ENCODE peak calls at places on chromosomes 12 and 14, in four cellular contexts. One of them, this sample, is unnamed.

GRCh38 chr14:50319721-50320120 is 7.6 kb downstream of the DMAC2L start:
- DNase-seq in K562: no peak
- DNase-seq in GM12878: no peak
- DNase-seq in HepG2: no peak
- DNase-seq in this sample: no peak

GRCh38 chr12:26226629-26227375 is 31.4 kb downstream of the SSPN start:
- DNase-seq in K562: no peak
- DNase-seq in GM12878: no peak
- DNase-seq in HepG2: no peak
- DNase-seq in this sample: peak; percentile 84

GRCh38 chr12:2064078-2064507 is 11.3 kb downstream of the CACNA1C start:
- DNase-seq in K562: no peak
- DNase-seq in GM12878: peak; percentile 28
- DNase-seq in HepG2: no peak
- DNase-seq in this sample: no peak

GRCh38 chr12:123995023-123995422 is 22.0 kb downstream of the ZNF664 start:
- DNase-seq in K562: no peak
- DNase-seq in GM12878: no peak
- DNase-seq in HepG2: no peak
- DNase-seq in this sample: no peak

GRCh38 chr12:674272-674781 is 11.1 kb upstream of the NINJ2 start:
- DNase-seq in K562: peak; percentile 31
- DNase-seq in GM12878: peak; percentile 100
- DNase-seq in HepG2: no peak
- DNase-seq in this sample: no peak

GRCh38 chr14:94540031-94540794 is 21.0 kb upstream of the SERPINA4 start:
- DNase-seq in K562: peak; percentile 0
- DNase-seq in GM12878: no peak
- DNase-seq in HepG2: peak; percentile 69
- DNase-seq in this sample: no peak

GRCh38 chr14:37901978-37902377 is 305.7 kb upstream of the SSTR1 start:
- DNase-seq in K562: no peak
- DNase-seq in GM12878: no peak
- DNase-seq in HepG2: no peak
- DNase-seq in this sample: peak; percentile 26

GRCh38 chr12:109910969-109911348 is 10.9 kb downstream of the TCHP start:
- DNase-seq in K562: peak; percentile 75
- DNase-seq in GM12878: no peak
- DNase-seq in HepG2: peak; percentile 55
- DNase-seq in this sample: peak; percentile 93

GRCh38 chr14:103382375-103382774 is 2.8 kb upstream of the MARK3 start:
- DNase-seq in K562: no peak
- DNase-seq in GM12878: no peak
- DNase-seq in HepG2: no peak
- DNase-seq in this sample: no peak

GRCh38 chr12:28574746-28575592 is 384.7 kb downstream of the CCDC91 start:
- DNase-seq in K562: no peak
- DNase-seq in GM12878: no peak
- DNase-seq in HepG2: no peak
- DNase-seq in this sample: no peak

GRCh38 chr14:76948213-76948947 is 80.1 kb downstream of the IRF2BPL start:
- DNase-seq in K562: no peak
- DNase-seq in GM12878: no peak
- DNase-seq in HepG2: peak; percentile 46
- DNase-seq in this sample: no peak

GRCh38 chr14:69658664-69659261 is 47.4 kb downstream of the SUSD6 start:
- DNase-seq in K562: peak; percentile 75
- DNase-seq in GM12878: no peak
- DNase-seq in HepG2: peak; percentile 64
- DNase-seq in this sample: no peak

GRCh38 chr12:116955382-116956021 is 44.8 kb downstream of the FBXW8 start:
- DNase-seq in K562: peak; percentile 42
- DNase-seq in GM12878: no peak
- DNase-seq in HepG2: peak; percentile 28
- DNase-seq in this sample: peak; percentile 15

GRCh38 chr12:32756476-32757158 is 920 bp upstream of the YARS2 start:
- DNase-seq in K562: no peak
- DNase-seq in GM12878: no peak
- DNase-seq in HepG2: no peak
- DNase-seq in this sample: peak; percentile 26

GRCh38 chr12:29051221-29051620 is 97.9 kb upstream of the FAR2 start:
- DNase-seq in K562: no peak
- DNase-seq in GM12878: no peak
- DNase-seq in HepG2: no peak
- DNase-seq in this sample: no peak

GRCh38 chr12:101076940-101077351 is 133.1 kb downstream of the SLC5A8 start:
- DNase-seq in K562: no peak
- DNase-seq in GM12878: no peak
- DNase-seq in HepG2: no peak
- DNase-seq in this sample: no peak

GRCh38 chr12:110694330-110694891 is 5.5 kb upstream of the HVCN1 start:
- DNase-seq in K562: peak; percentile 37
- DNase-seq in GM12878: no peak
- DNase-seq in HepG2: no peak
- DNase-seq in this sample: no peak

GRCh38 chr12:112017041-112017440 is 3.8 kb downstream of the ERP29 start:
- DNase-seq in K562: no peak
- DNase-seq in GM12878: no peak
- DNase-seq in HepG2: no peak
- DNase-seq in this sample: no peak

GRCh38 chr12:52208424-52209165 is 16.8 kb upstream of the KRT80 start:
- DNase-seq in K562: no peak
- DNase-seq in GM12878: no peak
- DNase-seq in HepG2: no peak
- DNase-seq in this sample: no peak

GRCh38 chr12:19273482-19274330 is 144.2 kb downstream of the PLEKHA5 start:
- DNase-seq in K562: peak; percentile 55
- DNase-seq in GM12878: no peak
- DNase-seq in HepG2: peak; percentile 56
- DNase-seq in this sample: no peak

GRCh38 chr12:63897931-63898330 is 53.4 kb downstream of the SRGAP1 start:
- DNase-seq in K562: peak; percentile 9
- DNase-seq in GM12878: no peak
- DNase-seq in HepG2: no peak
- DNase-seq in this sample: peak; percentile 8

GRCh38 chr14:33631021-33631420 is 319.9 kb downstream of the EGLN3 start:
- DNase-seq in K562: no peak
- DNase-seq in GM12878: no peak
- DNase-seq in HepG2: no peak
- DNase-seq in this sample: no peak

GRCh38 chr14:104441275-104442106 is 138.1 kb upstream of the C14orf180 start:
- DNase-seq in K562: no peak
- DNase-seq in GM12878: no peak
- DNase-seq in HepG2: no peak
- DNase-seq in this sample: no peak
- TF ChIP-seq EZH2 in K562: no peak
- TF ChIP-seq EZH2 in GM12878: no peak
- TF ChIP-seq EZH2 in HepG2: no peak
- TF ChIP-seq EZH2 in this sample: no peak

GRCh38 chr12:67268896-67269631 is at the start of gene CAND1:
- DNase-seq in K562: peak; percentile 98
- DNase-seq in GM12878: peak; percentile 99
- DNase-seq in HepG2: peak; percentile 98
- DNase-seq in this sample: peak; percentile 97

GRCh38 chr12:67270622-67271021 is 1.5 kb downstream of the CAND1 start:
- DNase-seq in K562: no peak
- DNase-seq in GM12878: no peak
- DNase-seq in HepG2: no peak
- DNase-seq in this sample: no peak

GRCh38 chr12:67271976-67272375 is 2.8 kb downstream of the CAND1 start:
- DNase-seq in K562: no peak
- DNase-seq in GM12878: no peak
- DNase-seq in HepG2: no peak
- DNase-seq in this sample: no peak

GRCh38 chr12:67268335-67268895 is 743 bp upstream of the CAND1 start:
- DNase-seq in K562: peak; percentile 96
- DNase-seq in GM12878: no peak
- DNase-seq in HepG2: peak; percentile 98
- DNase-seq in this sample: peak; percentile 98

GRCh38 chr12:67269632-67270578 is 747 bp downstream of the CAND1 start:
- DNase-seq in K562: peak; percentile 55
- DNase-seq in GM12878: no peak
- DNase-seq in HepG2: peak; percentile 15
- DNase-seq in this sample: peak; percentile 85
- TF ChIP-seq JUNB in K562: no peak
- TF ChIP-seq JUNB in GM12878: no peak
- TF ChIP-seq JUNB in HepG2: no peak
- TF ChIP-seq JUNB in this sample: no peak

GRCh38 chr12:65636436-65636835 is 187.8 kb upstream of the HMGA2 start:
- DNase-seq in K562: no peak
- DNase-seq in GM12878: no peak
- DNase-seq in HepG2: no peak
- DNase-seq in this sample: no peak
- H3K4me1 ChIP-seq in K562: no peaks in the 10 kb centered on the region
- H3K4me1 ChIP-seq in GM12878: no peaks in the 10 kb centered on the region
- H3K4me1 ChIP-seq in HepG2: peaks cover 29% of the 10 kb centered on the region
- H3K4me1 ChIP-seq in this sample: no peaks in the 10 kb centered on the region

GRCh38 chr14:62819931-62820330 is 225.3 kb downstream of the KCNH5 start:
- DNase-seq in K562: no peak
- DNase-seq in GM12878: no peak
- DNase-seq in HepG2: no peak
- DNase-seq in this sample: no peak

GRCh38 chr14:62824086-62824485 is 221.2 kb downstream of the KCNH5 start:
- DNase-seq in K562: no peak
- DNase-seq in GM12878: no peak
- DNase-seq in HepG2: no peak
- DNase-seq in this sample: no peak
- TF ChIP-seq EZH2 in K562: no peak
- TF ChIP-seq EZH2 in GM12878: no peak
- TF ChIP-seq EZH2 in HepG2: no peak
- TF ChIP-seq EZH2 in this sample: no peak

GRCh38 chr12:53212931-53213330 is 5.9 kb upstream of the ITGB7 start:
- DNase-seq in K562: no peak
- DNase-seq in GM12878: no peak
- DNase-seq in HepG2: no peak
- DNase-seq in this sample: no peak
- TF ChIP-seq JUNB in K562: no peak
- TF ChIP-seq JUNB in GM12878: no peak
- TF ChIP-seq JUNB in HepG2: no peak
- TF ChIP-seq JUNB in this sample: no peak

DNA sequence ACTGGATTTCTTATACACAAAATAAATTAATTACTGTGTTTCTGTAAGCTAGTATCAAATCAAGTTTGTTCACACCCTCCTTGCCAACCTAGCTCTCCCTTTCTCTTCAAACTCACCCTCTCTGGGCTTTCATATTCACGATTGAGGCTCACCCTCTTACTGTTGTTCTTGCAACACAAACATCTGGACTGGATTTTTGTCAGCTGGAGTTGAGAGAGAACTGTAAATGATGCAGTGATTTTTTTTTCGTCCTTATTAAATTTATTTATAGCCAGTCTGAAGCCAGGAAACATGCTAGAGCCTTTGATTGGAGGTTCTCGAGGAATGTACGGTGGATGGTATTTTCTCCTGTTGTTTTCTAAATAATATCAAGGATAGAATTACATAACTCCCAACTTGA is 485.1 kb downstream of the ZFP36L1 start:
- DNase-seq in K562: no peak
- DNase-seq in GM12878: no peak
- DNase-seq in HepG2: no peak
- DNase-seq in this sample: no peak
- H3K4me1 ChIP-seq in K562: no peaks in the 10 kb centered on the region
- H3K4me1 ChIP-seq in GM12878: peaks cover 56% of the 10 kb centered on the region
- H3K4me1 ChIP-seq in HepG2: peaks cover 24% of the 10 kb centered on the region
- H3K4me1 ChIP-seq in this sample: peaks cover 3% of the 10 kb centered on the region

GRCh38 chr14:28807518-28807917 is 40.9 kb downstream of the FOXG1 start:
- DNase-seq in K562: no peak
- DNase-seq in GM12878: no peak
- DNase-seq in HepG2: no peak
- DNase-seq in this sample: no peak
- TF ChIP-seq EZH2 in K562: no peak
- TF ChIP-seq EZH2 in GM12878: no peak
- TF ChIP-seq EZH2 in HepG2: no peak
- TF ChIP-seq EZH2 in this sample: no peak

DNA sequence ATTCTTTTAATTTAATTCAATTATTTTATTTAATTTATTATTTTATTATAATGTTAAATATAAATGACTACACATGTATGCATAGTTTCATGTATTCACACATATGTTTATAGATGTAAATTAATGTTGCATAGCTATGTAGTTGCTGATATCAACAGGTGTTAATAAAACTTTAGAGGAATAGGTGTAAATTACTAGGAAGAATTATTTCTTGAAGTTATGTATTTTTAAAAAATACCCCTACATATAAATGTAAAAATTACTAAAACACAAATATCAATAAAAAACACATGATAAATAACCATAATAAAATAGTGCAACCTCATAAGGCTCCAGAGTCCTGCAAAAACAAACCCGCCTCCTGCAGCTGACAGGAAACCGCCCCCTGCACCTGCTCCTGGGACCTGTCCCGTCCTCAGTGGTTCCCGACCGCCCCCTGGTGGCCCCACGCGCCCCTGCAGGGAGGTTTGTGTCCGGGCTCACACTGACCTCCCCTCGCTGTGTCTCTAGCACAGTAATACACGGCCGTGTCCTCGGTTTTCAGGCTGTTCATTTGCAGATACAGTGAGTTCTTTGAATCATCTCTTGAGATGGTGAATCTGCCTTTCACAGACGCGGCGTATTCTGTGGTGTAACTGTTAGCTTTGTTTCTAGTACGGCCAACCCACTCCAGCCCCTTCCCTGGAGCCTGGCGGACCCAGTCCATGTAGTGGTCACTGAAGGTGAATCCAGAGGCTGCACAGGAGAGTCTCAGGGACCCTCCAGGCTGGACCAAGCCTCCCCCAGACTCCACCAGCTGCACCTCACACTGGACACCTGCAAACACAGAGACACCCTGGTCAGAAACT is 1264.0 kb downstream of the TMEM121 start:
- DNase-seq in K562: peak; percentile 42
- DNase-seq in GM12878: no peak
- DNase-seq in HepG2: peak; percentile 47
- DNase-seq in this sample: peak; percentile 24
- TF ChIP-seq JUNB in K562: no peak
- TF ChIP-seq JUNB in GM12878: no peak
- TF ChIP-seq JUNB in HepG2: no peak
- TF ChIP-seq JUNB in this sample: no peak

DNA sequence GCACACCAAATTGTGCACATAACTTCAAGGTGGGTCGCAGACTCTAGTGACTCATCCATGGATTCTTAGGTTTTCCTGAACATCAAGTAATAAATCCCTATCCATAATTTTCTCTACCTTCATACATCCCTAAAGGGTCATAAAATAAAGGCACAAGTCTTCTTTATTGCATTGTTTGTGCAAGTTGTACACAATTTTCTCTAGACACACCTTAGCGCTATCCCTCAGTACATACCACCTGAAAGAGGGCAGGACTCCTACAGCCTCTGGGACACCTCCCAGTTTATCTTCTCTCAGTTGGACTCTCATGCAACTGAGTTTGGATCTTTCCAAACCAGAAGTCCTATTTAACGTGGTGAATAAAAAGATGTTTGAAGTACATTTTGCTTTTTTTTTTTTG is 168.5 kb upstream of the BMP4 start:
- DNase-seq in K562: no peak
- DNase-seq in GM12878: no peak
- DNase-seq in HepG2: no peak
- DNase-seq in this sample: no peak
- H3K4me1 ChIP-seq in K562: no peaks in the 10 kb centered on the region
- H3K4me1 ChIP-seq in GM12878: no peaks in the 10 kb centered on the region
- H3K4me1 ChIP-seq in HepG2: peaks cover 21% of the 10 kb centered on the region
- H3K4me1 ChIP-seq in this sample: no peaks in the 10 kb centered on the region